ENCODE peak calls at places on chromosome 14, in seven cellular contexts. One of them, this sample, is unnamed. For H3K4me1, the result is how much of the 10 kb centered on the place peaks cover.

GRCh38 chr14:100827751-100828447 is 2.0 kb downstream of the MEG3 start:
- DNase-seq in adrenal gland: peak
- DNase-seq in ovary: peak
- DNase-seq in breast epithelium: no peak
- DNase-seq in heart left ventricle: no peak
- DNase-seq in uterus: no peak
- DNase-seq in IMR-90: peak
- DNase-seq in this sample: no peak

GRCh38 chr14:34227834-34228662 is 234.0 kb downstream of the SPTSSA start:
- DNase-seq in breast epithelium: peak
- DNase-seq in IMR-90: peak
- DNase-seq in adrenal gland: peak
- DNase-seq in ovary: peak
- DNase-seq in uterus: peak
- DNase-seq in heart left ventricle: peak
- DNase-seq in this sample: peak

GRCh38 chr14:89427426-89428162 is 10.6 kb upstream of the FOXN3 start:
- DNase-seq in adrenal gland: no peak
- DNase-seq in ovary: no peak
- DNase-seq in heart left ventricle: no peak
- DNase-seq in uterus: peak
- DNase-seq in IMR-90: no peak
- DNase-seq in breast epithelium: no peak
- DNase-seq in this sample: no peak

GRCh38 chr14:56331815-56332214 is 213.6 kb downstream of the PELI2 start:
- DNase-seq in heart left ventricle: no peak
- DNase-seq in ovary: no peak
- DNase-seq in uterus: no peak
- DNase-seq in adrenal gland: no peak
- DNase-seq in breast epithelium: no peak
- DNase-seq in IMR-90: peak
- DNase-seq in this sample: no peak

GRCh38 chr14:81165188-81165587 is 55.6 kb downstream of the GTF2A1 start:
- DNase-seq in uterus: no peak
- DNase-seq in IMR-90: no peak
- DNase-seq in breast epithelium: no peak
- DNase-seq in adrenal gland: no peak
- DNase-seq in ovary: no peak
- DNase-seq in heart left ventricle: no peak
- DNase-seq in this sample: no peak

GRCh38 chr14:95026851-95027463 is 130.4 kb downstream of the DICER1 start:
- DNase-seq in breast epithelium: no peak
- DNase-seq in uterus: no peak
- DNase-seq in ovary: no peak
- DNase-seq in adrenal gland: no peak
- DNase-seq in heart left ventricle: no peak
- DNase-seq in IMR-90: no peak
- DNase-seq in this sample: no peak

GRCh38 chr14:54700717-54701116 is 133.8 kb downstream of the SAMD4A start:
- DNase-seq in adrenal gland: no peak
- DNase-seq in IMR-90: no peak
- DNase-seq in uterus: no peak
- DNase-seq in heart left ventricle: no peak
- DNase-seq in breast epithelium: no peak
- DNase-seq in ovary: no peak
- DNase-seq in this sample: no peak

GRCh38 chr14:70809238-70810214 is at the start of gene MAP3K9:
- DNase-seq in ovary: peak
- DNase-seq in breast epithelium: peak
- DNase-seq in uterus: peak
- DNase-seq in heart left ventricle: peak
- DNase-seq in adrenal gland: peak
- DNase-seq in IMR-90: peak
- DNase-seq in this sample: peak

GRCh38 chr14:42113358-42114070 is 506.8 kb downstream of the LRFN5 start:
- DNase-seq in heart left ventricle: no peak
- DNase-seq in adrenal gland: no peak
- DNase-seq in IMR-90: no peak
- DNase-seq in ovary: no peak
- DNase-seq in breast epithelium: no peak
- DNase-seq in uterus: no peak
- DNase-seq in this sample: no peak

GRCh38 chr14:33184587-33184986 is 245.9 kb downstream of the NPAS3 start:
- DNase-seq in heart left ventricle: no peak
- DNase-seq in IMR-90: no peak
- DNase-seq in ovary: no peak
- DNase-seq in breast epithelium: no peak
- DNase-seq in uterus: no peak
- DNase-seq in adrenal gland: no peak
- DNase-seq in this sample: no peak

DNA sequence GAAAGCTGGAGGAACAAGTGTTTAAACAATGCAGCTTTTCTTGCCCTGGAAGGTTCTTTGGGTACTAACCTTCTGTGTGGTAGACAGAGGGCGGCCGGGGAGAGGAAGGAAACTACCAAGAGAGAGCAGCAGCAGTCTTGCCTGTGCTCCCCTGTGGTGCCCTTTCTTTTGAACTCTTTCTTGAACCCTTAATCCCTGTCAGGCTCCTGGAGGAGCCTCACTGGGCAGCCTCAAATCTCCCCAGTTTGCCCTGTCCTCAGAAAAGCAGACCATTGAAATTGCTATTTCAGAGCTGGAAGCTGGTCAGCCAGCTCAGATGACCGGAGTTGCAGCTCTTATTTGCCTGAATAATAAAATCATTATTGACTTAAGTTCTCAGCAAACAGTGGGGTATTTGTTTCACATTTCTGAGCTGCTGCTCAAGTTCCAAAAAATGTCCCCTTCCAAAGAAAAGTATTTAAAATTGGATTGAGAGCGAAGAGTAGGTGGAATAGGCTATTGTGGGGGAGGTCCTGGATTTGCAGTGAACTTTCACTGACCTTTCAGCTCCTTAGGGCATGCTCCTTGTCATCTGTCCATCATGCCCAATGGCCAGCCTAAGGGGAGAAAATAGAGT is 42.1 kb upstream of the RNASE3 start:
- DNase-seq in breast epithelium: no peak
- DNase-seq in adrenal gland: no peak
- DNase-seq in IMR-90: no peak
- DNase-seq in heart left ventricle: no peak
- DNase-seq in uterus: no peak
- DNase-seq in ovary: no peak
- DNase-seq in this sample: no peak
- H3K4me3 ChIP-seq in breast epithelium: no peak
- H3K4me3 ChIP-seq in adrenal gland: no peak
- H3K4me3 ChIP-seq in IMR-90: no peak
- H3K4me3 ChIP-seq in heart left ventricle: no peak
- H3K4me3 ChIP-seq in uterus: no peak
- H3K4me3 ChIP-seq in ovary: no peak
- H3K4me3 ChIP-seq in this sample: no peak

GRCh38 chr14:25069889-25070288 is 19.9 kb upstream of the STXBP6 start:
- DNase-seq in adrenal gland: no peak
- DNase-seq in IMR-90: no peak
- DNase-seq in heart left ventricle: no peak
- DNase-seq in breast epithelium: no peak
- DNase-seq in uterus: no peak
- DNase-seq in ovary: no peak
- DNase-seq in this sample: no peak

DNA sequence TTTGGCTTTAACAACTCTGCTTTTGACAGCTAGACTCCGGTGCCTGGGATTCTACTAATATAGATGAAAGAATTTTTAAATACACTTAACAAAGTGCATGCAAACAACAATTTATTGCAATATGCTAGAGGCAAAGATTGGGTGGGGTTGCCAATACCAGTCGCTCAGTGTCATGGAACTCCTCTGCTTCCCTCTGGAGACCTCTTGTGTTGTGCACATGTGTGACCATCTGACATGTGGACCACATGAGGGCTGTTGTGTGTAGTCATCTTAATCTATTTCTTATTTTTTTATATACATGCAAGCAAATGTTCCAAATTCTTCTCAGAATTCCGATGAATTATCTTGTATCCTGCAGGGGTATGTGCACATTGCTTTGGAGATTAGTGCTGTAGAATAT is 24.2 kb upstream of the STXBP6 start:
- DNase-seq in IMR-90: no peak
- DNase-seq in heart left ventricle: no peak
- DNase-seq in ovary: no peak
- DNase-seq in adrenal gland: no peak
- DNase-seq in breast epithelium: no peak
- DNase-seq in uterus: no peak
- DNase-seq in this sample: no peak
- TF ChIP-seq POLR2A in IMR-90: no peak
- TF ChIP-seq POLR2A in heart left ventricle: no peak
- TF ChIP-seq POLR2A in ovary: no peak
- TF ChIP-seq POLR2A in adrenal gland: no peak
- TF ChIP-seq POLR2A in breast epithelium: no peak
- TF ChIP-seq POLR2A in uterus: no peak
- TF ChIP-seq POLR2A in this sample: no peak

DNA sequence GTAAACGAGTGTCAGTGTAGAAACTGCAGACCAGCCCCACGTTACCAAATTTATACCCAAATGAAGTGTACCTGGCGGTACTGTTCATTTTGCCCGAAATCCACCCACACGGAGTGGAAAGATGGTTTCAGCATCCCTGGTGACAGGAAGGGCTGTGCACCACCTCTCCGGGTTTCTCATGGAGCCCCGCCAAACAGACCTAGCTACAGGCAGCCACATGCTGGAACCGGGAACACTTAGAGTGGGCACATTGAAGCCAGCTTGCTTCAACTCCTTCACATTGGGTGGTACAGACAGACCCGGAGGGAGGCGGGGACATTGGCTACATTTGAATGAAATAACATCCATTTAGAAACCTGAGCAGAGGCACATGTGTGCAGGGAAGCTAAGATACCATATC is 84.4 kb downstream of the PPP2R5C start:
- DNase-seq in uterus: no peak
- DNase-seq in heart left ventricle: no peak
- DNase-seq in adrenal gland: no peak
- DNase-seq in breast epithelium: no peak
- DNase-seq in IMR-90: no peak
- DNase-seq in ovary: no peak
- DNase-seq in this sample: no peak
- H3K4me1 ChIP-seq in uterus: under half
- H3K4me1 ChIP-seq in heart left ventricle: under half
- H3K4me1 ChIP-seq in adrenal gland: under half
- H3K4me1 ChIP-seq in breast epithelium: under half
- H3K4me1 ChIP-seq in IMR-90: under half
- H3K4me1 ChIP-seq in ovary: under half
- H3K4me1 ChIP-seq in this sample: under half

GRCh38 chr14:102510616-102511520 is 1.3 kb upstream of the ANKRD9 start:
- DNase-seq in adrenal gland: no peak
- DNase-seq in uterus: no peak
- DNase-seq in breast epithelium: no peak
- DNase-seq in ovary: no peak
- DNase-seq in IMR-90: no peak
- DNase-seq in heart left ventricle: no peak
- DNase-seq in this sample: peak
- H3K4me3 ChIP-seq in adrenal gland: peak
- H3K4me3 ChIP-seq in uterus: no peak
- H3K4me3 ChIP-seq in breast epithelium: peak
- H3K4me3 ChIP-seq in ovary: no peak
- H3K4me3 ChIP-seq in IMR-90: no peak
- H3K4me3 ChIP-seq in heart left ventricle: peak
- H3K4me3 ChIP-seq in this sample: peak

DNA sequence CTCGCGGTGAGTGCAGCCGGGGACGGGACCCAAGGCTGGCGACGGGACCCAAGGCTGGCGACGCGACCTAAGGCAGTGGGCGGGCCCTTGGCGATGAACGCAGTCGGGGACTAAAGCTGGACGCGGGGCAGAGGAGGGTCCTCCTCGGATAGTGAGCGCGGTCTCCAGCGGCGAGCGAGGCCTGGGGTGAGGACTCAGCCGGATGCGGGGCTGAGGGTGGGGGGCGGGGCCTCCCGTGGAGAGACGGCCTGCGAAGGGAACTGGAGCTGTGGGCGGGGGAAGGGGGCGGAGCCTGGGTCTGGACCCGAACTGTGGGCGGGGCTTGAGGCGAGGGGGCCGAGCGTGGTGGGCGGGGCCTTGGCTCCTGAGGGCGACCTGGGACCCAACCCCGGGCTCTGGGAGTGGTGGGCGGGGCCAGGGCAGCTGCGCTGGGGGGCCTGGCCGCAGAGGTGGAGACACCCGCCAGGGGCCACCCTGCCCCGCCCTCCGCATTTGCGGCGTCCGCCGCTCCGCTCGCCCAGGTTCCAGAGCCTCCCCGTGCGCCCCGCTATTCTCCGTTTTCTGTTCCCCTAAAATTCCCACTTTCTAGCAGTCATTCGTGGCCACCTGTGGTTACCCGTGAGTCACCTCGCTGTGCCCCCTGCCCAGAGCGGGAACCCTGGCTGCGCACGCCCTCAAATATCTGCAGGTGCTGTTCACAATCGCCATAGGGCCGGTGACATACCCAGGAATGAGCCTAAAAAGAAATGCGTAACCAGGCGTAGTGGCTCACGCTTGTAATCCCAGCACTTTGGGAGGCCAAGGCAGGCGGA is 508 bp upstream of the BRF1 start:
- DNase-seq in heart left ventricle: peak
- DNase-seq in breast epithelium: peak
- DNase-seq in IMR-90: peak
- DNase-seq in ovary: peak
- DNase-seq in adrenal gland: peak
- DNase-seq in uterus: peak
- DNase-seq in this sample: peak
- TF ChIP-seq POLR2A in heart left ventricle: no peak
- TF ChIP-seq POLR2A in breast epithelium: no peak
- TF ChIP-seq POLR2A in IMR-90: peak
- TF ChIP-seq POLR2A in ovary: peak
- TF ChIP-seq POLR2A in adrenal gland: no peak
- TF ChIP-seq POLR2A in uterus: no peak
- TF ChIP-seq POLR2A in this sample: peak

DNA sequence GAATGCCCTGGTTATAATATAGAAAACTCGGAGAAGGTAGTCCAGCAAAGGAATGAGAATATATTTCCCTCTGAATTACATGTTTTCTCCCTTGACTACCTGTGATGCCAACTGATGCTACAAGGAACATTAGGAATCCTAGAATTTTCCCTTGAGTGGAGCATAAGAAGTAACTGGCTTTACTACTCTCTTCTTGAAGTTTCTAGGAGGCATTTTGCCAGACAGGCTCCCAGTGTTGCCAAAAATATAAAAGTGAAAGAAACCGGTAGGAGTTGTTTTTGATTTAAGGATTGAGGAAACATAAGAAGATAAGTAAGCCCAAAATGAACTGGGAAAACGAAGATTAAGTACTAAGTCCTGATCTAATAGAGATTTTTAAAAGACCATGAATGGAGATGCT is 693.4 kb downstream of the NOVA1 start:
- DNase-seq in uterus: no peak
- DNase-seq in heart left ventricle: no peak
- DNase-seq in IMR-90: no peak
- DNase-seq in adrenal gland: no peak
- DNase-seq in breast epithelium: no peak
- DNase-seq in ovary: no peak
- DNase-seq in this sample: no peak
- H3K4me1 ChIP-seq in uterus: under half
- H3K4me1 ChIP-seq in heart left ventricle: under half
- H3K4me1 ChIP-seq in IMR-90: under half
- H3K4me1 ChIP-seq in adrenal gland: under half
- H3K4me1 ChIP-seq in breast epithelium: under half
- H3K4me1 ChIP-seq in ovary: under half
- H3K4me1 ChIP-seq in this sample: under half

GRCh38 chr14:38255408-38255672 is 553 bp downstream of the CLEC14A start:
- DNase-seq in IMR-90: no peak
- DNase-seq in adrenal gland: no peak
- DNase-seq in ovary: no peak
- DNase-seq in heart left ventricle: peak
- DNase-seq in uterus: no peak
- DNase-seq in breast epithelium: no peak
- DNase-seq in this sample: no peak
- H3K4me3 ChIP-seq in IMR-90: peak
- H3K4me3 ChIP-seq in adrenal gland: peak
- H3K4me3 ChIP-seq in ovary: peak
- H3K4me3 ChIP-seq in heart left ventricle: peak
- H3K4me3 ChIP-seq in uterus: peak
- H3K4me3 ChIP-seq in breast epithelium: peak
- H3K4me3 ChIP-seq in this sample: peak